ENCODE peak calls at places on chromosomes 4 and X, in six cellular contexts. Z, M, Q, J, I and G are unnamed samples.

GRCh38 chrX:33149580-33149979 is 61.8 kb downstream of the DMD start:
- DNase-seq in M (no peak), J (no peak), I (no peak), Z (no peak), Q (no peak), G (no peak)

GRCh38 chrX:22634751-22635150 is 362.0 kb downstream of the CBLL2 start:
- DNase-seq in J (no peak), M (no peak), Q (no peak), Z (no peak), I (no peak), G (no peak)

GRCh38 chr4:53552711-53553110 is 38.6 kb downstream of the LNX1 start:
- DNase-seq in Z (no peak), J (no peak), I (no peak), M (no peak), Q (no peak), G (no peak)

GRCh38 chr4:6253961-6254360 is 15.7 kb upstream of the WFS1 start:
- DNase-seq in I (no peak), Z (no peak), M (peak), J (no peak), Q (no peak), G (no peak)

GRCh38 chr4:154660052-154660451 is 47.6 kb upstream of the FGG start:
- DNase-seq in M (no peak), Q (no peak), I (no peak), Z (no peak), J (no peak), G (no peak)

GRCh38 chrX:75673468-75673867 is 111.6 kb downstream of the MAGEE2 start:
- DNase-seq in I (no peak), M (peak), Z (no peak), J (no peak), Q (no peak), G (no peak)

GRCh38 chr4:114015444-114015899 is 36.0 kb upstream of the ARSJ start:
- DNase-seq in Z (peak), I (no peak), J (no peak), Q (no peak), M (no peak), G (no peak)

GRCh38 chr4:89056292-89056952 is 563 bp downstream of the FAM13A start:
- DNase-seq in Q (no peak), Z (no peak), I (no peak), M (no peak), J (no peak), G (no peak)

GRCh38 chrX:53280703-53281320 is 572 bp downstream of the IQSEC2 start:
- DNase-seq in Z (no peak), J (no peak), I (no peak), Q (no peak), M (no peak), G (no peak)

GRCh38 chrX:130057209-130057608 is 53.1 kb downstream of the ELF4 start:
- DNase-seq in I (no peak), Z (no peak), Q (no peak), M (no peak), J (no peak), G (no peak)

GRCh38 chrX:131305926-131306325 is 16.8 kb upstream of the IGSF1 start:
- DNase-seq in Z (no peak), J (no peak), I (no peak), M (no peak), Q (no peak), G (no peak)